ENCODE peak calls at places on chromosomes 2 and 18, in nine cellular contexts. Z, O, C, U, J, K, W, I and P are unnamed samples.
A peak's percentile ranks its signal among the peaks of the same experiment; 100 is the strongest.

GRCh38 chr2:120447122-120447785 is 101.3 kb downstream of the INHBB start:
- DNase-seq in I (no peak), J (no peak), O (no peak), U (no peak), Z (no peak), W (peak; percentile 59), C (no peak), K (peak; percentile 85), P (no peak)

GRCh38 chr2:230893881-230894781 is 29.4 kb downstream of the ITM2C start:
- DNase-seq in C (peak; percentile 74), O (no peak), I (no peak), K (no peak), Z (peak; percentile 5), U (peak; percentile 48), W (peak; percentile 83), J (no peak), P (no peak)

GRCh38 chr2:111099402-111099801 is 21.3 kb upstream of the BCL2L11 start:
- DNase-seq in Z (no peak), I (no peak), C (no peak), K (no peak), U (no peak), W (no peak), J (no peak), O (no peak), P (no peak)

GRCh38 chr2:162297925-162298552 is 20.4 kb downstream of the IFIH1 start:
- DNase-seq in C (no peak), J (no peak), O (no peak), Z (peak; percentile 85), I (peak; percentile 77), K (peak; percentile 73), U (no peak), W (no peak), P (peak; percentile 65)

GRCh38 chr2:123532999-123533398 is 492.1 kb upstream of the CNTNAP5 start:
- DNase-seq in J (no peak), U (no peak), K (no peak), Z (no peak), O (no peak), W (no peak), C (no peak), I (no peak), P (no peak)

GRCh38 chr2:161134547-161135518 is 25.4 kb upstream of the TANK start:
- DNase-seq in Z (peak; percentile 44), O (no peak), C (peak; percentile 63), K (no peak), J (no peak), U (no peak), I (no peak), W (no peak), P (no peak)

GRCh38 chr18:50424877-50425690 is 50.2 kb downstream of the SKA1 start:
- DNase-seq in J (no peak), O (no peak), Z (no peak), K (peak; percentile 96), W (no peak), I (no peak), C (no peak), U (no peak), P (no peak)

GRCh38 chr2:95728878-95729511 is 137.2 kb downstream of the TRIM43 start:
- DNase-seq in J (peak; percentile 60), I (peak; percentile 67), W (no peak), C (no peak), K (peak; percentile 72), U (peak; percentile 45), O (no peak), Z (peak; percentile 89), P (peak; percentile 52)

GRCh38 chr2:27249891-27250651 is 12.8 kb downstream of the SLC30A3 start:
- DNase-seq in I (peak; percentile 79), W (peak; percentile 91), C (peak; percentile 74), K (peak; percentile 74), U (peak; percentile 38), O (peak; percentile 65), Z (peak; percentile 13), J (peak; percentile 81), P (peak; percentile 79)

GRCh38 chr18:33934258-33934657 is 290.5 kb downstream of the NOL4 start:
- DNase-seq in W (no peak), J (no peak), U (no peak), O (no peak), K (no peak), C (no peak), Z (no peak), I (no peak), P (no peak)

GRCh38 chr18:12908706-12909105 is 24.7 kb upstream of the PTPN2 start:
- DNase-seq in K (no peak), J (no peak), I (no peak), O (no peak), Z (no peak), W (no peak), C (no peak), U (no peak), P (no peak)

GRCh38 chr2:175282300-175282699 is 100.8 kb upstream of the ATP5MC3 start:
- DNase-seq in W (no peak), O (no peak), Z (peak; percentile 47), U (peak; percentile 6), J (no peak), K (no peak), I (no peak), C (no peak), P (peak; percentile 5)

GRCh38 chr2:235666240-235666781 is 172.5 kb downstream of the AGAP1 start:
- DNase-seq in K (peak; percentile 33), Z (peak; percentile 93), O (no peak), J (no peak), U (no peak), C (no peak), W (no peak), I (peak; percentile 52), P (peak; percentile 51)

GRCh38 chr2:237283136-237283928 is 130.6 kb downstream of the COL6A3 start:
- DNase-seq in W (no peak), J (no peak), O (no peak), Z (peak; percentile 49), U (no peak), I (no peak), K (no peak), C (no peak), P (no peak)

GRCh38 chr2:236719192-236719635 is 149.6 kb downstream of the ACKR3 start:
- DNase-seq in O (no peak), W (no peak), C (no peak), J (no peak), I (no peak), K (no peak), Z (no peak), U (no peak), P (no peak)

GRCh38 chr18:59041819-59042476 is 97.7 kb upstream of the SEC11C start:
- DNase-seq in W (no peak), J (no peak), I (no peak), C (no peak), O (no peak), U (no peak), K (no peak), Z (no peak), P (no peak)

GRCh38 chr2:44951714-44952113 is 10.2 kb downstream of the SIX3 start:
- DNase-seq in O (no peak), U (no peak), Z (no peak), C (peak; percentile 52), K (no peak), W (no peak), J (no peak), I (no peak), P (no peak)
- TF ChIP-seq CTCF in O (no peak), U (no peak), Z (no peak), C (no peak), K (no peak), W (no peak), J (no peak), I (no peak), P (no peak)

GRCh38 chr2:151329998-151330397 is 27.4 kb upstream of the TNFAIP6 start:
- DNase-seq in C (no peak), O (no peak), J (no peak), U (no peak), K (no peak), I (no peak), W (no peak), Z (no peak), P (no peak)

GRCh38 chr2:151325696-151326095 is 31.7 kb upstream of the TNFAIP6 start:
- DNase-seq in Z (no peak), J (no peak), W (no peak), I (no peak), C (no peak), O (no peak), K (no peak), U (peak; percentile 86), P (no peak)

DNA sequence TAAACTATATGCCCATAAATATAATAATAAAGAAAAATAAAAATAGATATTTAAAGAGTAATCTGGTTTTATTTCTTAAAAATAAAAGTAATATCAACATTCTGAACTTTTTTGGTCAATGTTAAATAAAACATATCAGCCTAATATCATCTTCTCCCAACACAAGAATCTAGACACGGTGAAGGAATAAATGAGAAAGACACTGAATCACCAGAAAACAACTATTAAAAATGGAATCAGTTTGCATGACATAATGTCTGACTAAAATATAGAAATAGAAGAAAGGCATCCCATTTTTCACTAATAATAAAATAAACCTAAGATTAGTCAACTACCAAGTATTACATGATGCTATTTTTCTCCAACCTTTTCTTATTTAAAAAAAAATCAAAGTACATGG is 30.9 kb upstream of the TNFAIP6 start:
- DNase-seq in U (no peak), O (no peak), Z (no peak), J (no peak), I (no peak), W (no peak), C (no peak), K (no peak), P (no peak)
- TF ChIP-seq CTCF in U (no peak), O (no peak), Z (no peak), J (no peak), I (no peak), W (no peak), C (no peak), K (no peak), P (no peak)

DNA sequence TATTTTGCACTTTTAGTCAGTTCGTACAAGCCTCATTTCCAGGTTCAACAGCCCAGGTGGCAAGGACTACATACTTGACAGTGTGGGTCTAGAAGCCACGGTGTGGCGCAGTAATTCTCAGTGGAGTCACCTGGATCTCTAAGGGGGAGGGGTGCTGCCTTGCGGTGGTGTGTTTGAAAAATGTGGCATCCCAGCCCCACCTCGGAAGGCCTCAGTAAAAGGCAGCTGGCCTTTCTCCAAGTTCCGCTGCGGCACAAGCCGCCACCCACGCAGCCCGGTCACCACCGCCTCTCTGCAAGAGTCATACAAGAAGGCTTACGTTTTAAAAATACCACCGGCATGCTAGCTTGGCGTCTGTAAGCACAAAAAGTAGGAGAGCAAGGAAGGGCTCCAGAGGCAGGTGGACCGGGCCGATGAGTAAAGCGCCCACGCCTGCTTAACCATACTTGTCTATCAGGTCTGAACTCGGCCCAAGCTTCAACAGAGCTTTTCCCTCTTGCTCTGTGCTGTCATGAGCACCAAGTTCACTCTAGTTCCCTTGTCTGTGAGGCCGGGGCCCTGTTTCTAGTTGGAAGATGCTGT is 49.5 kb downstream of the SPRED2 start:
- DNase-seq in U (peak; percentile 87), K (peak; percentile 76), J (peak; percentile 80), C (peak; percentile 95), I (no peak), Z (peak; percentile 94), W (no peak), O (peak; percentile 87), P (peak; percentile 20)
- TF ChIP-seq CTCF in U (no peak), K (no peak), J (no peak), C (peak; percentile 10), I (no peak), Z (no peak), W (peak; percentile 37), O (no peak), P (no peak)

DNA sequence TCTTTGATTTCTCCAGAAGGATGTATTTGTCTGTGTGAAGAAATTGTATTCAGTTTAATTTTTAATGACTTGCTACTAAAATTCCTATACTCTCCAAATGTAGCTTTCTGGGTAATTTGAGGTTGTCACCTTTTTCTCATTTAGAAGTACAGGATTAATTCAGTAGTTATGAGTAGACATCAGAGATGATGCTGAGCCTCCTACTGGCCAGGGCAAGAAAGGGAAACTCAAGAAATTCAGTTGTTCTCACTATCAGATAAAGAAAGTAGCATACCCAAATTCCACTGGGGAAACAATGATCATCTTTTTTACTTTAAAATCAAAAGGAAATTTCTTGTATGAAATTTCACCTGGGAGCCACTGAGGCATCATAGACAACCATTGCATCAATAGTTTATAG is 199.4 kb downstream of the SATB2 start:
- DNase-seq in O (no peak), I (no peak), K (no peak), U (no peak), J (no peak), Z (no peak), C (no peak), W (no peak), P (no peak)
- TF ChIP-seq CTCF in O (no peak), I (no peak), K (no peak), U (no peak), J (no peak), Z (peak; percentile 49), C (no peak), W (peak; percentile 36), P (no peak)